ENCODE peak calls at places on chromosomes 11 and 22, in four cellular contexts. E, U, J and P are unnamed samples.

GRCh38 chr11:1435820-1436467 is 46.2 kb downstream of the BRSK2 start:
- DNase-seq in J (peak; percentile 55), U (no peak), E (peak; percentile 58), P (no peak)

GRCh38 chr11:118660646-118661424 is 18.6 kb downstream of the TREH start:
- DNase-seq in E (peak; percentile 40), U (no peak), J (no peak), P (no peak)

GRCh38 chr22:43504068-43504467 is 92.3 kb downstream of the MPPED1 start:
- DNase-seq in U (no peak), E (no peak), J (no peak), P (no peak)

GRCh38 chr11:10908215-10908990 is 50.5 kb upstream of the ZBED5 start:
- DNase-seq in J (no peak), E (no peak), U (no peak), P (no peak)

GRCh38 chr11:69915501-69916250 is 96.5 kb upstream of the FGF3 start:
- DNase-seq in U (peak; percentile 76), E (peak; percentile 85), J (peak; percentile 93), P (no peak)

GRCh38 chr11:12126352-12127019 is 16.1 kb downstream of the MICAL2 start:
- DNase-seq in J (no peak), E (no peak), U (no peak), P (no peak)

GRCh38 chr22:49845241-49845640 is 8.4 kb upstream of the ZBED4 start:
- DNase-seq in J (no peak), U (no peak), E (no peak), P (no peak)

GRCh38 chr22:19419464-19420178 is 11.9 kb downstream of the HIRA start:
- DNase-seq in U (no peak), E (no peak), J (no peak), P (no peak)

GRCh38 chr22:20036119-20036518 is 15.2 kb downstream of the TANGO2 start:
- DNase-seq in U (no peak), E (no peak), J (no peak), P (no peak)

GRCh38 chr22:48888466-48889208 is 939.0 kb downstream of the BRD1 start:
- DNase-seq in E (no peak), J (no peak), U (no peak), P (no peak)

GRCh38 chr11:62010935-62011528 is 43.6 kb upstream of the FTH1 start:
- DNase-seq in J (no peak), U (no peak), E (no peak), P (no peak)

GRCh38 chr11:12103411-12104225 is 6.8 kb upstream of the MICAL2 start:
- DNase-seq in E (no peak), J (no peak), U (no peak), P (no peak)

GRCh38 chr11:134275534-134276395 is at the start of gene GLB1L3:
- DNase-seq in E (peak; percentile 83), U (peak; percentile 22), J (peak; percentile 71), P (no peak)

GRCh38 chr11:9315078-9315688 is 790 bp upstream of the TMEM41B start:
- DNase-seq in E (peak; percentile 56), J (no peak), U (no peak), P (no peak)

GRCh38 chr11:1877211-1878133 is 14.2 kb downstream of the PRR33 start:
- DNase-seq in E (no peak), U (no peak), J (no peak), P (no peak)

GRCh38 chr22:18156878-18157713 is 7.1 kb downstream of the USP18 start:
- DNase-seq in E (peak; percentile 84), J (peak; percentile 79), U (peak; percentile 51), P (peak; percentile 79)

GRCh38 chr11:71423181-71423790 is 24.9 kb downstream of the DHCR7 start:
- DNase-seq in J (no peak), U (no peak), E (no peak), P (no peak)

GRCh38 chr11:1006762-1007161 is 29.8 kb downstream of the MUC6 start:
- DNase-seq in E (peak; percentile 76), U (no peak), J (peak; percentile 42), P (no peak)

GRCh38 chr11:102177974-102178631 is 67.9 kb downstream of the YAP1 start:
- DNase-seq in U (no peak), J (no peak), E (no peak), P (no peak)

GRCh38 chr11:114091791-114092397 is 32.4 kb downstream of the ZBTB16 start:
- DNase-seq in J (peak; percentile 63), E (no peak), U (peak; percentile 28), P (no peak)

GRCh38 chr11:37109205-37109585 is 511.2 kb upstream of the RAG2 start:
- DNase-seq in U (no peak), E (no peak), J (no peak), P (no peak)

GRCh38 chr22:37147186-37147990 is 2.3 kb downstream of the IL2RB start:
- DNase-seq in E (no peak), U (no peak), J (no peak), P (no peak)

GRCh38 chr11:131038597-131038996 is 122.3 kb upstream of the SNX19 start:
- DNase-seq in E (peak; percentile 52), J (no peak), U (no peak), P (no peak)

GRCh38 chr22:42648368-42649260 is 578 bp downstream of the CYB5R3 start:
- DNase-seq in J (no peak), E (peak; percentile 35), U (no peak), P (peak; percentile 47)

GRCh38 chr11:82843057-82843795 is 57.0 kb downstream of the PRCP start:
- DNase-seq in J (no peak), U (no peak), E (no peak), P (no peak)

DNA sequence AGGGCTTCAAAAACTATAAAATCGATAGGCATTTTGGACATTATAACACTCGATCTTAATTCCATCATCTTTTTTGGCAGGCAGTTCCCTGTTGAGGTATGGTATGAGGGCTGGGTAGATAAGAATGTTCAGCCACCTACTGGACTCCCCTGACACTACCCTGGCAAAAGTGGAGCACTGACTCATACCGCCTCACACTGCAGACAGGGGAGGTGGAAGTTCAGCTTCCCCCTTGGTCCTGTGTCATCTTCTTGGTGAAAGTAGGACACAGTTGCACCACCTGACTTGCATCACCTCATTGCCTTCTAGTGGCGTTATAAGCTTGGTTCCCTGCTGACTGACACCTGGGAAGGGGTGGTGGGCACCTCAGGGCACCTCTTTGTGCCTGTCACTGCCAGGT is 30.4 kb downstream of the PAAF1 start:
- DNase-seq in U (no peak), J (no peak), E (no peak), P (no peak)
- TF ChIP-seq CTCF in U (no peak), J (no peak), E (no peak), P (no peak)

GRCh38 chr11:92489831-92490399 is 265.3 kb downstream of the FAT3 start:
- DNase-seq in J (no peak), U (no peak), E (no peak), P (no peak)
- TF ChIP-seq CTCF in J (no peak), U (no peak), E (no peak), P (no peak)

GRCh38 chr11:104333977-104334376 is 170.0 kb upstream of the PDGFD start:
- DNase-seq in J (no peak), E (peak; percentile 35), U (no peak), P (no peak)
- TF ChIP-seq CTCF in J (peak; percentile 33), E (peak; percentile 35), U (peak; percentile 27), P (no peak)

DNA sequence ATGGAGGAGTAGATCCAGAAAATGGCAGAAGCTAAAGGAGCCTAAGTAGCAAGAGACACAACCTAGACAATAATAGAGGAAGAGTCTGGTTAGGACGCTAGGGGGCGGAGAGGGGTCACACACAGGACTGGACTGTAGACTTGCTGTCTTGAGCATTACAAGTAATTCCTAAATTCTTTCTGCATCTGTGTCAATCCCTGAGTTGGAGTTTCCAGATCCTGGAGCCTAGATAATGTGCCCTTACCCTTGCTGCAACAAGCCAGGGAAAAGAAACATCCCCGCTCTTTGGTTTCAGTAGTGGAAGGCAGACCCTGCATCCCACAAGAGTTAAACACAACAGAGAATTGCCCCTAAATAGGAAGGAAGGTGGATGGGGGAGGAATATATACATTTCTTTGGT is 14.9 kb upstream of the CCDC73 start:
- DNase-seq in J (peak; percentile 79), U (peak; percentile 45), E (peak; percentile 81), P (no peak)
- TF ChIP-seq CTCF in J (peak; percentile 83), U (peak; percentile 81), E (peak; percentile 90), P (peak; percentile 89)

GRCh38 chr11:57567512-57568329 is at the start of gene UBE2L6:
- DNase-seq in U (peak; percentile 82), E (peak; percentile 69), J (peak; percentile 71), P (peak; percentile 46)
- TF ChIP-seq CTCF in U (no peak), E (peak; percentile 32), J (no peak), P (peak; percentile 40)